ENCODE peak calls at places on chromosomes 7 and 10, in six cellular contexts. V is thoracic aorta, U is hepatocyte, T is cardiac muscle cell, R is GM23338, G is BE2C. H is an unnamed sample.

GRCh38 chr10:76026176-76026771 is 594.9 kb downstream of the LRMDA start:
- DNase-seq in V (no peak), U (no peak), T (no peak), R (no peak), G (no peak), H (no peak)

GRCh38 chr10:123144697-123145541 is 3.0 kb upstream of the HMX2 start:
- DNase-seq in V (no peak), U (no peak), T (no peak), R (peak; percentile 67), G (no peak), H (no peak)

GRCh38 chr10:30384791-30385201 is 35.7 kb upstream of the MTPAP start:
- DNase-seq in V (no peak), U (peak; percentile 51), T (peak; percentile 50), R (peak; percentile 79), G (peak; percentile 39), H (no peak)

GRCh38 chr10:83806716-83807115 is 332.6 kb upstream of the GHITM start:
- DNase-seq in V (no peak), U (peak; percentile 5), T (no peak), R (no peak), G (peak; percentile 62), H (no peak)

GRCh38 chr10:1287493-1288480 is 231.6 kb downstream of the WDR37 start:
- DNase-seq in V (no peak), U (no peak), T (no peak), R (no peak), G (no peak), H (no peak)

GRCh38 chr7:28136885-28137284 is 43.7 kb downstream of the JAZF1 start:
- DNase-seq in V (no peak), U (no peak), T (no peak), R (no peak), G (peak; percentile 73), H (no peak)

GRCh38 chr7:49579408-49579807 is 194.0 kb upstream of the VWC2 start:
- DNase-seq in V (no peak), U (no peak), T (no peak), R (no peak), G (no peak), H (no peak)

GRCh38 chr7:113015038-113015645 is 71.5 kb downstream of the GPR85 start:
- DNase-seq in V (no peak), U (peak; percentile 46), T (peak; percentile 37), R (peak; percentile 24), G (no peak), H (no peak)

GRCh38 chr7:103528152-103528551 is 82.1 kb upstream of the SLC26A5 start:
- DNase-seq in V (no peak), U (no peak), T (no peak), R (no peak), G (no peak), H (no peak)

GRCh38 chr10:14821635-14822375 is 16.0 kb downstream of the CDNF start:
- DNase-seq in V (no peak), U (no peak), T (no peak), R (no peak), G (no peak), H (no peak)

GRCh38 chr7:16719699-16720098 is 33.9 kb upstream of the TSPAN13 start:
- DNase-seq in V (no peak), U (no peak), T (no peak), R (no peak), G (no peak), H (no peak)

GRCh38 chr10:48255722-48256121 is 18.8 kb downstream of the FRMPD2 start:
- DNase-seq in V (no peak), U (no peak), T (no peak), R (no peak), G (no peak), H (no peak)

GRCh38 chr10:131948501-131948900 is 33.2 kb downstream of the BNIP3 start:
- DNase-seq in V (no peak), U (no peak), T (no peak), R (no peak), G (no peak), H (no peak)

GRCh38 chr10:101886521-101887312 is 43.1 kb upstream of the KCNIP2 start:
- DNase-seq in V (no peak), U (no peak), T (peak; percentile 77), R (no peak), G (no peak), H (no peak)

GRCh38 chr7:10952588-10952987 is 21.1 kb upstream of the PHF14 start:
- DNase-seq in V (no peak), U (no peak), T (no peak), R (no peak), G (no peak), H (no peak)

GRCh38 chr7:101919363-101920115 is 102.1 kb downstream of the CUX1 start:
- DNase-seq in V (no peak), U (no peak), T (no peak), R (no peak), G (no peak), H (no peak)

GRCh38 chr7:20777377-20778062 is 9.2 kb downstream of the SP8 start:
- DNase-seq in V (no peak), U (no peak), T (no peak), R (peak; percentile 60), G (no peak), H (no peak)

GRCh38 chr10:21183025-21183424 is 285.9 kb upstream of the NEBL start:
- DNase-seq in V (no peak), U (no peak), T (no peak), R (no peak), G (no peak), H (no peak)

GRCh38 chr10:49075743-49076142 is 39.6 kb downstream of the VSTM4 start:
- DNase-seq in V (no peak), U (no peak), T (no peak), R (no peak), G (no peak), H (no peak)

GRCh38 chr7:29763266-29763665 is 43.0 kb upstream of the WIPF3 start:
- DNase-seq in V (no peak), U (no peak), T (no peak), R (no peak), G (no peak), H (no peak)

GRCh38 chr7:136594739-136595144 is 273.7 kb upstream of the CHRM2 start:
- DNase-seq in V (no peak), U (peak; percentile 5), T (no peak), R (no peak), G (peak; percentile 47), H (no peak)

GRCh38 chr7:108012499-108013430 is 9.8 kb upstream of the LAMB1 start:
- DNase-seq in V (no peak), U (peak; percentile 73), T (peak; percentile 47), R (no peak), G (no peak), H (no peak)

GRCh38 chr10:31031205-31031665 is 430 bp downstream of the ZNF438 start:
- DNase-seq in V (no peak), U (no peak), T (no peak), R (no peak), G (no peak), H (no peak)

GRCh38 chr10:87720665-87721064 is 61.0 kb downstream of the PAPSS2 start:
- DNase-seq in V (no peak), U (no peak), T (no peak), R (no peak), G (no peak), H (no peak)

GRCh38 chr7:128893251-128894100 is 17.0 kb downstream of the KCP start:
- DNase-seq in V (no peak), U (no peak), T (no peak), R (no peak), G (peak; percentile 4), H (no peak)

DNA sequence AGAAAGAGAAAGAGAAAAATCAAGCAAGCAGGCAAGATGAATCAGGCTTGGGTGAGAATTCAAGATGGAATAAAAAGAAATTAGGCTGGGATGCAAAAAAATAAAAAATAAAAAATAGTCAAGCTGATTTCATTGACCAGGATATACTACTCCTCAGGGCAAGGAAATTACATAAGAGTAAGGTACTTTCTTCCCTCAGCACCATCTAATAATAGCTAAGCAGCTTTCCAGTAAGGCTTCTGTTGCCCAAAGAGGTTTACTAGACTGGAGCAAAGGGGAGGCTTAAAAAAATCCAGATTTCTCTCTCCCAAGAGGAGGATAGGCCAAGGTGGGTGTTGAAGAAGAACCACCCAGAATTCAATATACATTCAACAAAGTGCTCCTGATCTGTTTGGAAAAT is 93.6 kb downstream of the NEURL1 start:
- DNase-seq in V (no peak), U (no peak), T (no peak), R (no peak), G (no peak), H (no peak)
- H3K36me3 ChIP-seq in V (no peaks in the 10 kb centered on the region), U (no peaks in the 10 kb centered on the region), T (no peaks in the 10 kb centered on the region), R (no peaks in the 10 kb centered on the region), G (no peaks in the 10 kb centered on the region), H (no peaks in the 10 kb centered on the region)

DNA sequence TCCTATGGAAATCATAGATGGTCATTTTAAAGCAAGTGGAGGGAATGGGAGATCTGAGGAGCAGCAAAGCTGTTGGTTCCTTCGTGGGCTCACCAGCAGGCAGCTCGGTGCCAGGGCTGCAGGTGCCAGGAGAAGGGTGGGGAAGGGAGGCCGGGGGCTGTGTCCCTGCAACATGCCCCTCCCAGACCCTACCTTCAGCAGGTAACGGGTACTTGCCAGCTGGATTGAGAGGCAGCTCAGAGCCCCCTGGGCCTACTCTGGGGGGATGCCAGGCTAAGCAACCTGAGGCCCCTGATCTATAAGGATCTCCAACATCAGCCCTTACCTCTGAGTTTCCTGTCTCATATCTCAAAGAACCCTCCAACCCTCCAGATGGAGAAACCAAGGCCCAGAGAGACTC is 173.2 kb downstream of the NEURL1 start:
- DNase-seq in V (no peak), U (no peak), T (no peak), R (no peak), G (no peak), H (no peak)
- H3K4me3 ChIP-seq in V (no peak overlapping the region), U (no peak overlapping the region), T (no peak overlapping the region), R (no peak overlapping the region), G (no peak overlapping the region), H (no peak overlapping the region)

DNA sequence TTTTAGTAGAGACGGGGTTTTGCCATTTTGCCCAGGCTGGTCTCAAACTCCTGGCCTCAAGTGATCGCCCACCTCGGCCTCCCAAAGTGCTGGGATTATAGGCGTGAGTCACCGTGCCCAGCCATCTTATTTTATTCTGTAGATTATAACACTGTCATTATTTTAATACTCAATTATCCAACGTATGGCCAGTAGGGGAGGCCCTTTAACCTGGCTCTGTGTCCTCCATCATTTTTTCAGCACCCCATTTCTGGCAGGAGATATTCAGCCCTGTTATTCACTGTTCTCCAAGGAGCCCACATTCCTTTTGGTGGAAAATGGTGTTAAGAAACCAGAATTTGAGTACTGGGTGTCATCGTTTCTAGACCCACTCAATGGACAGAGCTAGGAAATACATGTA is 31.5 kb downstream of the PDSS1 start:
- DNase-seq in V (no peak), U (no peak), T (no peak), R (no peak), G (no peak), H (no peak)
- TF ChIP-seq CTCF in V (no peak), U (no peak), T (no peak), R (peak; percentile 27), G (no peak), H (no peak)

GRCh38 chr7:100360102-100360607 is 2.2 kb downstream of the PILRB start:
- DNase-seq in V (no peak), U (no peak), T (no peak), R (no peak), G (no peak), H (no peak)

GRCh38 chr7:100364480-100364879 is 6.6 kb downstream of the PILRB start:
- DNase-seq in V (no peak), U (no peak), T (no peak), R (no peak), G (no peak), H (no peak)

GRCh38 chr7:100367251-100367620 is 6.1 kb upstream of the PILRA start:
- DNase-seq in V (no peak), U (no peak), T (no peak), R (no peak), G (no peak), H (no peak)

GRCh38 chr7:100366411-100367250 is 6.7 kb upstream of the PILRA start:
- DNase-seq in V (no peak), U (no peak), T (no peak), R (no peak), G (no peak), H (no peak)

GRCh38 chr7:100363098-100363497 is 5.2 kb downstream of the PILRB start:
- DNase-seq in V (no peak), U (no peak), T (no peak), R (no peak), G (no peak), H (no peak)
- H3K36me3 ChIP-seq in V (peaks cover 52% of the 10 kb centered on the region), U (no peaks in the 10 kb centered on the region), T (peaks cover 42% of the 10 kb centered on the region), R (peaks cover 22% of the 10 kb centered on the region), G (peaks cover 57% of the 10 kb centered on the region), H (peaks cover 20% of the 10 kb centered on the region)